ENCODE peak calls at places on chromosome 22, in nine cellular contexts. V is lower lobe of right lung; U is body of pancreas; M is gastrocnemius medialis; G is vagina; Y is right atrium auricular region; F is CD4-positive, alpha-beta memory T cell; W is PC-3; C is upper lobe of right lung. N is an unnamed sample.

GRCh38 chr22:49935561-49935960 is 17.1 kb downstream of the CRELD2 start:
- DNase-seq in V (no peak), U (no peak), M (no peak), G (no peak), Y (no peak), F (no peak), W (no peak), C (no peak), N (no peak)

GRCh38 chr22:47591016-47591415 is 828.6 kb downstream of the TBC1D22A start:
- DNase-seq in V (no peak), U (no peak), M (no peak), G (no peak), Y (no peak), F (no peak), W (no peak), C (peak; percentile 31), N (no peak)

GRCh38 chr22:49972163-49973017 is 11.8 kb downstream of the PIM3 start:
- DNase-seq in V (peak; percentile 63), U (no peak), M (no peak), G (peak; percentile 86), Y (no peak), F (no peak), W (no peak), C (peak; percentile 77), N (no peak)

GRCh38 chr22:32622004-32622761 is 147.6 kb downstream of the FBXO7 start:
- DNase-seq in V (no peak), U (peak; percentile 43), M (peak; percentile 44), G (no peak), Y (peak; percentile 79), F (no peak), W (no peak), C (no peak), N (no peak)

GRCh38 chr22:19720150-19720827 is 3.0 kb upstream of the GP1BB start:
- DNase-seq in V (no peak), U (no peak), M (no peak), G (no peak), Y (no peak), F (no peak), W (no peak), C (no peak), N (no peak)

GRCh38 chr22:48499456-48500425 is 1327.9 kb downstream of the BRD1 start:
- DNase-seq in V (peak; percentile 26), U (no peak), M (no peak), G (no peak), Y (no peak), F (no peak), W (no peak), C (no peak), N (no peak)

GRCh38 chr22:19707347-19708322 is 6.7 kb upstream of the SEPTIN5 start:
- DNase-seq in V (peak; percentile 37), U (no peak), M (no peak), G (no peak), Y (no peak), F (no peak), W (no peak), C (peak; percentile 67), N (no peak)

GRCh38 chr22:48391171-48391711 is 1436.4 kb downstream of the BRD1 start:
- DNase-seq in V (no peak), U (no peak), M (no peak), G (no peak), Y (peak; percentile 49), F (no peak), W (no peak), C (no peak), N (no peak)

GRCh38 chr22:47602732-47603131 is 840.3 kb downstream of the TBC1D22A start:
- DNase-seq in V (no peak), U (no peak), M (no peak), G (no peak), Y (no peak), F (no peak), W (no peak), C (no peak), N (no peak)

GRCh38 chr22:33050614-33051230 is 7.5 kb downstream of the SYN3 start:
- DNase-seq in V (no peak), U (no peak), M (no peak), G (no peak), Y (no peak), F (no peak), W (no peak), C (no peak), N (no peak)

GRCh38 chr22:40020956-40021355 is 26.2 kb downstream of the FAM83F start:
- DNase-seq in V (no peak), U (no peak), M (no peak), G (no peak), Y (no peak), F (no peak), W (no peak), C (no peak), N (no peak)

GRCh38 chr22:27370281-27370680 is 431.3 kb downstream of the MN1 start:
- DNase-seq in V (no peak), U (no peak), M (no peak), G (no peak), Y (no peak), F (no peak), W (no peak), C (no peak), N (no peak)

GRCh38 chr22:26483043-26483438 is 542 bp downstream of the HPS4 start:
- DNase-seq in V (no peak), U (no peak), M (no peak), G (no peak), Y (no peak), F (no peak), W (no peak), C (no peak), N (no peak)

GRCh38 chr22:19929586-19930302 is 11.8 kb upstream of the COMT start:
- DNase-seq in V (peak; percentile 39), U (no peak), M (no peak), G (no peak), Y (no peak), F (no peak), W (no peak), C (no peak), N (no peak)

GRCh38 chr22:32852346-32853251 is 51.1 kb downstream of the TIMP3 start:
- DNase-seq in V (no peak), U (peak; percentile 55), M (peak; percentile 53), G (no peak), Y (peak; percentile 80), F (no peak), W (no peak), C (no peak), N (no peak)

GRCh38 chr22:22692707-22693530 is 48.5 kb downstream of the GGTLC2 start:
- DNase-seq in V (no peak), U (peak; percentile 86), M (no peak), G (no peak), Y (no peak), F (peak; percentile 53), W (peak; percentile 83), C (no peak), N (peak; percentile 43)

GRCh38 chr22:25199726-25200520 is at the start of gene CRYBB3:
- DNase-seq in V (no peak), U (no peak), M (no peak), G (no peak), Y (no peak), F (no peak), W (no peak), C (peak; percentile 52), N (no peak)

GRCh38 chr22:38751422-38752346 is 4.1 kb downstream of the SUN2 start:
- DNase-seq in V (peak; percentile 90), U (peak; percentile 59), M (peak; percentile 76), G (no peak), Y (no peak), F (peak; percentile 90), W (no peak), C (peak; percentile 87), N (peak; percentile 46)

GRCh38 chr22:49063040-49063329 is 764.7 kb downstream of the BRD1 start:
- DNase-seq in V (no peak), U (no peak), M (no peak), G (no peak), Y (no peak), F (no peak), W (no peak), C (peak; percentile 37), N (no peak)

GRCh38 chr22:30393885-30394284 is 2.9 kb upstream of the SEC14L2 start:
- DNase-seq in V (no peak), U (no peak), M (no peak), G (no peak), Y (no peak), F (no peak), W (no peak), C (no peak), N (no peak)
- H3K4me3 ChIP-seq in V (no peak overlapping the region), U (no peak overlapping the region), M (no peak overlapping the region), G (no peak overlapping the region), Y (no peak overlapping the region), F (no peak overlapping the region), W (no peak overlapping the region), C (no peak overlapping the region), N (no peak overlapping the region)

GRCh38 chr22:36362077-36362476 is 25.7 kb downstream of the MYH9 start:
- DNase-seq in V (no peak), U (no peak), M (no peak), G (no peak), Y (no peak), F (no peak), W (no peak), C (no peak), N (no peak)

GRCh38 chr22:36360871-36361383 is 26.8 kb downstream of the MYH9 start:
- DNase-seq in V (no peak), U (no peak), M (no peak), G (no peak), Y (no peak), F (no peak), W (no peak), C (no peak), N (no peak)

GRCh38 chr22:36358533-36359171 is 29.1 kb downstream of the MYH9 start:
- DNase-seq in V (no peak), U (no peak), M (no peak), G (no peak), Y (no peak), F (no peak), W (peak; percentile 43), C (no peak), N (no peak)

GRCh38 chr22:36359172-36359973 is 28.4 kb downstream of the MYH9 start:
- DNase-seq in V (no peak), U (no peak), M (no peak), G (no peak), Y (no peak), F (no peak), W (no peak), C (no peak), N (no peak)

GRCh38 chr22:36360011-36360410 is 27.8 kb downstream of the MYH9 start:
- DNase-seq in V (no peak), U (no peak), M (no peak), G (no peak), Y (no peak), F (no peak), W (no peak), C (no peak), N (no peak)
- H3K27ac ChIP-seq in V (no peak overlapping the region), U (peak overlapping the region; percentile 95), M (peak overlapping the region; percentile 60), G (peak overlapping the region; percentile 93), Y (peak overlapping the region; percentile 87), F (peak overlapping the region; percentile 6), W (no peak overlapping the region), C (no peak overlapping the region), N (no peak overlapping the region)

GRCh38 chr22:46038516-46039430 is 61.8 kb upstream of the WNT7B start:
- DNase-seq in V (peak; percentile 29), U (no peak), M (no peak), G (no peak), Y (no peak), F (no peak), W (no peak), C (peak; percentile 36), N (no peak)
- H3K4me3 ChIP-seq in V (no peak overlapping the region), U (no peak overlapping the region), M (no peak overlapping the region), G (no peak overlapping the region), Y (no peak overlapping the region), F (no peak overlapping the region), W (no peak overlapping the region), C (no peak overlapping the region), N (no peak overlapping the region)

GRCh38 chr22:44200451-44200850 is 19.7 kb downstream of the PARVG start:
- DNase-seq in V (no peak), U (no peak), M (no peak), G (no peak), Y (no peak), F (no peak), W (no peak), C (no peak), N (no peak)
- H3K27ac ChIP-seq in V (no peak overlapping the region), U (no peak overlapping the region), M (no peak overlapping the region), G (no peak overlapping the region), Y (no peak overlapping the region), F (no peak overlapping the region), W (no peak overlapping the region), C (no peak overlapping the region), N (no peak overlapping the region)